ENCODE peak calls at places on chromosome 2, in nine cellular contexts. Z is activated T-cell treated with anti-CD3 and anti-CD28 coated beads for 1 hour; L is T-helper 2 cell; U is midbrain; M is CD8-positive, alpha-beta T cell; F is hypothalamus; I is myocyte; O is left kidney; Y is stimulated activated CD8-positive, alpha-beta memory T cell treated with anti-CD3 and anti-CD28 coated beads, Interleukin-4, amount 100 ng/mL, for 1 hour. G is an unnamed sample.

GRCh38 chr2:56671973-56672569 is 488.3 kb downstream of the CCDC85A start:
- DNase-seq in O (no peak), I (no peak), M (no peak), L (no peak), Y (no peak), F (no peak), U (no peak), Z (no peak), G (no peak)

GRCh38 chr2:74020717-74021406 is 36.2 kb downstream of the TET3 start:
- DNase-seq in U (peak; percentile 39), M (no peak), O (no peak), Z (no peak), F (no peak), Y (no peak), L (no peak), I (no peak), G (no peak)

GRCh38 chr2:158618859-158619490 is 162.2 kb downstream of the PKP4 start:
- DNase-seq in L (no peak), U (no peak), M (no peak), Y (no peak), F (no peak), Z (no peak), O (no peak), I (no peak), G (no peak)

GRCh38 chr2:206920936-206921335 is 18.4 kb upstream of the CPO start:
- DNase-seq in I (no peak), O (no peak), F (no peak), Z (no peak), M (no peak), Y (no peak), L (no peak), U (no peak), G (no peak)

GRCh38 chr2:168336786-168337388 is 89.5 kb upstream of the STK39 start:
- DNase-seq in U (no peak), Y (no peak), F (no peak), L (peak; percentile 75), I (no peak), O (peak; percentile 70), M (peak; percentile 64), Z (peak; percentile 30), G (peak; percentile 22)

GRCh38 chr2:32558492-32558891 is 69.4 kb upstream of the TTC27 start:
- DNase-seq in M (no peak), L (no peak), O (no peak), Z (no peak), F (no peak), I (no peak), U (peak; percentile 12), Y (no peak), G (no peak)

GRCh38 chr2:145323512-145323911 is 803.6 kb upstream of the ZEB2 start:
- DNase-seq in U (no peak), I (no peak), O (no peak), M (no peak), Y (no peak), F (no peak), L (peak; percentile 83), Z (no peak), G (no peak)

GRCh38 chr2:228657807-228658402 is 476.4 kb upstream of the SPHKAP start:
- DNase-seq in Z (no peak), Y (no peak), I (peak; percentile 52), O (peak; percentile 64), L (peak; percentile 2), M (no peak), F (no peak), U (peak; percentile 42), G (peak; percentile 81)

GRCh38 chr2:215531284-215531683 is 95.4 kb upstream of the FN1 start:
- DNase-seq in U (no peak), Z (no peak), I (peak; percentile 59), F (no peak), M (no peak), L (no peak), O (no peak), Y (no peak), G (no peak)

GRCh38 chr2:31138037-31138962 is at the start of gene GALNT14:
- DNase-seq in I (peak; percentile 4), F (no peak), O (peak; percentile 88), Y (no peak), M (no peak), Z (no peak), L (peak; percentile 34), U (peak; percentile 71), G (no peak)

GRCh38 chr2:85409719-85410583 is at the start of gene CAPG:
- DNase-seq in M (peak; percentile 59), F (no peak), U (no peak), O (no peak), I (peak; percentile 78), Y (no peak), Z (peak; percentile 15), L (peak; percentile 43), G (no peak)

GRCh38 chr2:21676056-21676455 is 552.3 kb downstream of the TDRD15 start:
- DNase-seq in U (no peak), F (no peak), O (no peak), I (no peak), Z (no peak), L (no peak), M (no peak), Y (no peak), G (no peak)

GRCh38 chr2:238791345-238791744 is 56.5 kb upstream of the TWIST2 start:
- DNase-seq in O (no peak), F (no peak), Y (no peak), M (no peak), Z (no peak), L (no peak), I (no peak), U (no peak), G (no peak)

GRCh38 chr2:188039307-188039706 is 252.4 kb upstream of the GULP1 start:
- DNase-seq in Y (no peak), O (no peak), Z (no peak), F (no peak), I (no peak), M (no peak), U (no peak), L (no peak), G (no peak)

GRCh38 chr2:237515166-237515565 is 28.1 kb downstream of the MLPH start:
- DNase-seq in L (no peak), O (no peak), F (no peak), Z (no peak), M (no peak), Y (no peak), I (no peak), U (no peak), G (no peak)

GRCh38 chr2:233867993-233868532 is at the start of gene MSL3B:
- DNase-seq in U (no peak), Z (peak; percentile 51), O (peak; percentile 83), F (no peak), Y (no peak), I (no peak), M (peak; percentile 75), L (peak; percentile 84), G (no peak)

GRCh38 chr2:176612736-176613135 is 343.5 kb downstream of the MTX2 start:
- DNase-seq in I (no peak), U (no peak), F (no peak), O (no peak), M (no peak), Y (no peak), L (no peak), Z (no peak), G (no peak)

GRCh38 chr2:209600257-209601180 is 171.1 kb upstream of the UNC80 start:
- DNase-seq in L (no peak), O (peak; percentile 6), U (no peak), F (no peak), Z (no peak), Y (no peak), M (no peak), I (peak; percentile 35), G (no peak)

GRCh38 chr2:207791579-207792243 is 22.0 kb upstream of the FZD5 start:
- DNase-seq in Y (no peak), Z (no peak), I (no peak), L (no peak), O (no peak), U (no peak), M (no peak), F (no peak), G (no peak)

GRCh38 chr2:26687785-26688184 is 4.7 kb upstream of the KCNK3 start:
- DNase-seq in M (no peak), U (no peak), I (no peak), Y (no peak), Z (no peak), F (no peak), O (no peak), L (no peak), G (no peak)

GRCh38 chr2:28128281-28128950 is 237.9 kb downstream of the BABAM2 start:
- DNase-seq in O (no peak), L (no peak), Y (no peak), M (no peak), Z (no peak), F (no peak), I (no peak), U (no peak), G (no peak)

GRCh38 chr2:240363718-240364581 is 71.5 kb upstream of the GPC1 start:
- DNase-seq in I (peak; percentile 48), U (no peak), L (no peak), Z (no peak), M (no peak), O (peak; percentile 74), Y (no peak), F (no peak), G (no peak)

GRCh38 chr2:43879261-43879660 is 40.5 kb downstream of the ABCG8 start:
- DNase-seq in U (no peak), I (no peak), O (no peak), L (no peak), Y (no peak), F (no peak), M (no peak), Z (no peak), G (no peak)

GRCh38 chr2:159371506-159371905 is 85.0 kb upstream of the WDSUB1 start:
- DNase-seq in I (no peak), Z (no peak), L (no peak), O (no peak), U (no peak), M (no peak), Y (no peak), F (no peak), G (no peak)

GRCh38 chr2:16664052-16664731 is 1.4 kb downstream of the CYRIA start:
- DNase-seq in F (peak; percentile 50), O (peak; percentile 88), M (no peak), Z (no peak), I (peak; percentile 42), L (peak; percentile 8), Y (no peak), U (peak; percentile 86), G (peak; percentile 89)

GRCh38 chr2:233402774-233403173 is 48.5 kb downstream of the DGKD start:
- DNase-seq in Y (no peak), M (no peak), I (no peak), F (no peak), O (no peak), L (no peak), U (no peak), Z (no peak), G (no peak)

GRCh38 chr2:43070039-43070438 is 156.4 kb downstream of the ZFP36L2 start:
- DNase-seq in Y (no peak), Z (no peak), O (no peak), F (no peak), U (no peak), I (no peak), L (no peak), M (no peak), G (no peak)

GRCh38 chr2:117071556-117072102 is 742.9 kb upstream of the DDX18 start:
- DNase-seq in U (no peak), I (no peak), Z (no peak), F (no peak), M (no peak), L (no peak), Y (no peak), O (no peak), G (no peak)

GRCh38 chr2:2731101-2731850 is 400.2 kb upstream of the MYT1L start:
- DNase-seq in Y (no peak), O (peak; percentile 85), Z (no peak), M (no peak), L (no peak), I (no peak), U (no peak), F (no peak), G (no peak)

GRCh38 chr2:220273082-220273481 is 645.7 kb downstream of the SLC4A3 start:
- DNase-seq in L (no peak), I (no peak), F (no peak), Z (no peak), M (no peak), U (no peak), Y (no peak), O (no peak), G (no peak)

GRCh38 chr2:50606860-50607259 is 425.1 kb downstream of the NRXN1 start:
- DNase-seq in O (no peak), Y (no peak), I (no peak), U (peak; percentile 12), Z (no peak), M (no peak), F (no peak), L (no peak), G (peak; percentile 53)